ENCODE peak calls at places on chromosomes 2 and 18, in five cellular contexts. Q, Z, I, L and N are unnamed samples.

GRCh38 chr2:72988041-72988440 is 70.7 kb downstream of the EMX1 start:
- DNase-seq in Q (no peak), Z (no peak), I (no peak), L (no peak), N (no peak)

GRCh38 chr2:29459445-29460179 is 344.4 kb downstream of the CLIP4 start:
- DNase-seq in Q (peak), Z (peak), I (no peak), L (no peak), N (no peak)

GRCh38 chr2:145026456-145027072 is 506.6 kb upstream of the ZEB2 start:
- DNase-seq in Q (no peak), Z (no peak), I (no peak), L (no peak), N (no peak)

GRCh38 chr2:239313776-239314175 is 87.0 kb downstream of the HDAC4 start:
- DNase-seq in Q (no peak), Z (no peak), I (no peak), L (no peak), N (no peak)

GRCh38 chr2:109402980-109403840 is 210.6 kb downstream of the SEPTIN10 start:
- DNase-seq in Q (no peak), Z (no peak), I (no peak), L (no peak), N (peak)

GRCh38 chr2:174660984-174661675 is 63.5 kb upstream of the WIPF1 start:
- DNase-seq in Q (no peak), Z (no peak), I (no peak), L (no peak), N (no peak)

GRCh38 chr18:65846107-65846506 is 95.3 kb downstream of the CDH7 start:
- DNase-seq in Q (no peak), Z (no peak), I (no peak), L (no peak), N (no peak)

GRCh38 chr2:75200140-75200985 is 1.0 kb upstream of the TACR1 start:
- DNase-seq in Q (peak), Z (peak), I (no peak), L (peak), N (peak)

GRCh38 chr2:54613794-54614257 is 109.6 kb upstream of the EML6 start:
- DNase-seq in Q (peak), Z (peak), I (no peak), L (no peak), N (no peak)
- H3K4me3 ChIP-seq in Q (no peak), Z (no peak), I (no peak), L (no peak), N (no peak)

GRCh38 chr2:9971105-9971818 is 19.8 kb downstream of the GRHL1 start:
- DNase-seq in Q (peak), Z (no peak), I (no peak), L (no peak), N (no peak)
- H3K4me3 ChIP-seq in Q (no peak), Z (no peak), I (no peak), L (no peak), N (no peak)

GRCh38 chr2:136332436-136333095 is 214.6 kb upstream of the CXCR4 start:
- DNase-seq in Q (no peak), Z (no peak), I (no peak), L (no peak), N (no peak)
- H3K4me3 ChIP-seq in Q (no peak), Z (no peak), I (no peak), L (no peak), N (no peak)

GRCh38 chr2:149832256-149832655 is 244.7 kb upstream of the MMADHC start:
- DNase-seq in Q (no peak), Z (no peak), I (no peak), L (no peak), N (no peak)

GRCh38 chr2:149827585-149828156 is 240.1 kb upstream of the MMADHC start:
- DNase-seq in Q (no peak), Z (peak), I (no peak), L (no peak), N (no peak)

GRCh38 chr2:149825473-149825872 is 237.9 kb upstream of the MMADHC start:
- DNase-seq in Q (peak), Z (no peak), I (no peak), L (no peak), N (no peak)

GRCh38 chr2:149826471-149827125 is 239.0 kb upstream of the MMADHC start:
- DNase-seq in Q (peak), Z (peak), I (no peak), L (no peak), N (no peak)

GRCh38 chr2:149828506-149829210 is 241.1 kb upstream of the MMADHC start:
- DNase-seq in Q (no peak), Z (no peak), I (no peak), L (no peak), N (no peak)
- H3K4me3 ChIP-seq in Q (no peak), Z (no peak), I (no peak), L (no peak), N (no peak)

GRCh38 chr18:36295880-36296301 is 1.6 kb upstream of the FHOD3 start:
- DNase-seq in Q (no peak), Z (no peak), I (no peak), L (no peak), N (no peak)
- H3K4me3 ChIP-seq in Q (no peak), Z (peak), I (no peak), L (peak), N (peak)

GRCh38 chr2:229733606-229734205 is 19.4 kb upstream of the DNER start:
- DNase-seq in Q (no peak), Z (no peak), I (no peak), L (no peak), N (no peak)

GRCh38 chr2:229732897-229733296 is 18.5 kb upstream of the DNER start:
- DNase-seq in Q (no peak), Z (no peak), I (no peak), L (no peak), N (no peak)

GRCh38 chr2:229734410-229734809 is 20.1 kb upstream of the DNER start:
- DNase-seq in Q (no peak), Z (no peak), I (no peak), L (no peak), N (no peak)

GRCh38 chr2:229731363-229731762 is 17.0 kb upstream of the DNER start:
- DNase-seq in Q (no peak), Z (no peak), I (no peak), L (no peak), N (no peak)

GRCh38 chr2:229731916-229732315 is 17.6 kb upstream of the DNER start:
- DNase-seq in Q (no peak), Z (peak), I (no peak), L (no peak), N (no peak)
- H3K4me3 ChIP-seq in Q (no peak), Z (no peak), I (no peak), L (no peak), N (no peak)